ENCODE peak calls at places on chromosomes 13 and 19, in eight cellular contexts. T, O, V, X, U, B, C and Y are unnamed samples.

GRCh38 chr13:50485979-50486935 is 357.2 kb downstream of the DLEU7 start:
- DNase-seq in T (no peak), O (peak), V (no peak), X (peak), U (no peak), B (no peak), C (no peak), Y (no peak)

GRCh38 chr13:112686987-112687386 is 2.9 kb upstream of the ATP11A start:
- DNase-seq in T (no peak), O (no peak), V (no peak), X (no peak), U (no peak), B (no peak), C (no peak), Y (no peak)

GRCh38 chr13:110107568-110108347 is 199.2 kb downstream of the COL4A1 start:
- DNase-seq in T (no peak), O (no peak), V (no peak), X (no peak), U (no peak), B (no peak), C (no peak), Y (no peak)

GRCh38 chr13:78700121-78700910 is 41.4 kb upstream of the OBI1 start:
- DNase-seq in T (no peak), O (no peak), V (no peak), X (no peak), U (no peak), B (no peak), C (no peak), Y (no peak)

GRCh38 chr13:40662866-40663265 is 3.6 kb downstream of the FOXO1 start:
- DNase-seq in T (no peak), O (no peak), V (no peak), X (no peak), U (no peak), B (no peak), C (no peak), Y (no peak)

GRCh38 chr13:20294497-20294896 is 62.4 kb upstream of the GJB6 start:
- DNase-seq in T (no peak), O (no peak), V (no peak), X (no peak), U (no peak), B (no peak), C (no peak), Y (no peak)

GRCh38 chr13:51916962-51917361 is 55.2 kb downstream of the CCDC70 start:
- DNase-seq in T (no peak), O (no peak), V (no peak), X (no peak), U (no peak), B (no peak), C (no peak), Y (no peak)

GRCh38 chr13:113639661-113640262 is 18.2 kb downstream of the ATP4B start:
- DNase-seq in T (no peak), O (no peak), V (no peak), X (no peak), U (no peak), B (no peak), C (no peak), Y (no peak)

GRCh38 chr19:29882719-29883105 is 59.3 kb upstream of the URI1 start:
- DNase-seq in T (no peak), O (no peak), V (no peak), X (no peak), U (no peak), B (no peak), C (no peak), Y (no peak)

GRCh38 chr13:36432106-36432544 is at the start of gene CCNA1:
- DNase-seq in T (no peak), O (peak), V (no peak), X (no peak), U (peak), B (no peak), C (no peak), Y (no peak)

GRCh38 chr13:83211301-83211700 is 671.0 kb downstream of the SLITRK1 start:
- DNase-seq in T (no peak), O (no peak), V (no peak), X (no peak), U (no peak), B (no peak), C (no peak), Y (no peak)

GRCh38 chr13:114279146-114279545 is 2.3 kb upstream of the UPF3A start:
- DNase-seq in T (no peak), O (no peak), V (no peak), X (no peak), U (no peak), B (no peak), C (no peak), Y (no peak)

GRCh38 chr13:97284558-97284957 is 62.4 kb downstream of the MBNL2 start:
- DNase-seq in T (no peak), O (no peak), V (no peak), X (no peak), U (no peak), B (no peak), C (no peak), Y (no peak)

GRCh38 chr13:113768018-113768905 is 9.2 kb downstream of the TMEM255B start:
- DNase-seq in T (no peak), O (no peak), V (no peak), X (no peak), U (no peak), B (no peak), C (no peak), Y (no peak)